ENCODE peak calls at places on chromosome 11, in ten cellular contexts. One of them, this sample, is unnamed.

GRCh38 chr11:120674537-120674936 is 163.0 kb downstream of the GRIK4 start:
- DNase-seq in cardiac muscle cell: no peak
- DNase-seq in pancreas: no peak
- DNase-seq in progenitor cell of endocrine pancreas: no peak
- DNase-seq in activated T-cell treated with anti-CD3 and anti-CD28 coated beads, Interleukin-2, amount 50 U/mL, for 72 hours: no peak
- DNase-seq in activated naive CD4-positive, alpha-beta T cell: no peak
- DNase-seq in ovary: no peak
- DNase-seq in retinal pigment epithelial cell: no peak
- DNase-seq in NCI-H2171 treated with DMSO at 0.1 percent for 48 hours: no peak
- DNase-seq in lung microvascular endothelial cell: no peak
- DNase-seq in this sample: no peak

GRCh38 chr11:12728417-12728816 is 54.2 kb downstream of the TEAD1 start:
- DNase-seq in cardiac muscle cell: no peak
- DNase-seq in pancreas: no peak
- DNase-seq in progenitor cell of endocrine pancreas: no peak
- DNase-seq in activated T-cell treated with anti-CD3 and anti-CD28 coated beads, Interleukin-2, amount 50 U/mL, for 72 hours: no peak
- DNase-seq in activated naive CD4-positive, alpha-beta T cell: no peak
- DNase-seq in ovary: no peak
- DNase-seq in retinal pigment epithelial cell: no peak
- DNase-seq in NCI-H2171 treated with DMSO at 0.1 percent for 48 hours: no peak
- DNase-seq in lung microvascular endothelial cell: no peak
- DNase-seq in this sample: no peak

GRCh38 chr11:31870609-31871309 is 59.6 kb upstream of the PAX6 start:
- DNase-seq in cardiac muscle cell: peak
- DNase-seq in pancreas: peak
- DNase-seq in progenitor cell of endocrine pancreas: peak
- DNase-seq in activated T-cell treated with anti-CD3 and anti-CD28 coated beads, Interleukin-2, amount 50 U/mL, for 72 hours: peak
- DNase-seq in activated naive CD4-positive, alpha-beta T cell: no peak
- DNase-seq in ovary: no peak
- DNase-seq in retinal pigment epithelial cell: peak
- DNase-seq in NCI-H2171 treated with DMSO at 0.1 percent for 48 hours: peak
- DNase-seq in lung microvascular endothelial cell: peak
- DNase-seq in this sample: peak

GRCh38 chr11:118522571-118523072 is 4.7 kb upstream of the TTC36 start:
- DNase-seq in cardiac muscle cell: peak
- DNase-seq in pancreas: no peak
- DNase-seq in progenitor cell of endocrine pancreas: no peak
- DNase-seq in activated T-cell treated with anti-CD3 and anti-CD28 coated beads, Interleukin-2, amount 50 U/mL, for 72 hours: no peak
- DNase-seq in activated naive CD4-positive, alpha-beta T cell: no peak
- DNase-seq in ovary: no peak
- DNase-seq in retinal pigment epithelial cell: no peak
- DNase-seq in NCI-H2171 treated with DMSO at 0.1 percent for 48 hours: no peak
- DNase-seq in lung microvascular endothelial cell: peak
- DNase-seq in this sample: no peak

GRCh38 chr11:122095950-122096942 is 19.8 kb downstream of the BLID start:
- DNase-seq in cardiac muscle cell: no peak
- DNase-seq in pancreas: no peak
- DNase-seq in progenitor cell of endocrine pancreas: no peak
- DNase-seq in activated T-cell treated with anti-CD3 and anti-CD28 coated beads, Interleukin-2, amount 50 U/mL, for 72 hours: no peak
- DNase-seq in activated naive CD4-positive, alpha-beta T cell: no peak
- DNase-seq in ovary: no peak
- DNase-seq in retinal pigment epithelial cell: no peak
- DNase-seq in NCI-H2171 treated with DMSO at 0.1 percent for 48 hours: no peak
- DNase-seq in lung microvascular endothelial cell: no peak
- DNase-seq in this sample: peak

GRCh38 chr11:59992420-59992819 is 24.6 kb upstream of the OOSP4B start:
- DNase-seq in cardiac muscle cell: no peak
- DNase-seq in pancreas: no peak
- DNase-seq in progenitor cell of endocrine pancreas: no peak
- DNase-seq in activated T-cell treated with anti-CD3 and anti-CD28 coated beads, Interleukin-2, amount 50 U/mL, for 72 hours: no peak
- DNase-seq in activated naive CD4-positive, alpha-beta T cell: no peak
- DNase-seq in ovary: no peak
- DNase-seq in retinal pigment epithelial cell: no peak
- DNase-seq in NCI-H2171 treated with DMSO at 0.1 percent for 48 hours: no peak
- DNase-seq in lung microvascular endothelial cell: no peak
- DNase-seq in this sample: no peak

GRCh38 chr11:43644626-43645299 is 35.8 kb upstream of the HSD17B12 start:
- DNase-seq in cardiac muscle cell: no peak
- DNase-seq in pancreas: no peak
- DNase-seq in progenitor cell of endocrine pancreas: no peak
- DNase-seq in activated T-cell treated with anti-CD3 and anti-CD28 coated beads, Interleukin-2, amount 50 U/mL, for 72 hours: no peak
- DNase-seq in activated naive CD4-positive, alpha-beta T cell: no peak
- DNase-seq in ovary: no peak
- DNase-seq in retinal pigment epithelial cell: peak
- DNase-seq in NCI-H2171 treated with DMSO at 0.1 percent for 48 hours: no peak
- DNase-seq in lung microvascular endothelial cell: peak
- DNase-seq in this sample: no peak

GRCh38 chr11:62124186-62125113 is 639 bp downstream of the INCENP start:
- DNase-seq in cardiac muscle cell: peak
- DNase-seq in pancreas: peak
- DNase-seq in progenitor cell of endocrine pancreas: no peak
- DNase-seq in activated T-cell treated with anti-CD3 and anti-CD28 coated beads, Interleukin-2, amount 50 U/mL, for 72 hours: peak
- DNase-seq in activated naive CD4-positive, alpha-beta T cell: no peak
- DNase-seq in ovary: no peak
- DNase-seq in retinal pigment epithelial cell: no peak
- DNase-seq in NCI-H2171 treated with DMSO at 0.1 percent for 48 hours: no peak
- DNase-seq in lung microvascular endothelial cell: peak
- DNase-seq in this sample: no peak

GRCh38 chr11:69906453-69906907 is 87.3 kb upstream of the FGF3 start:
- DNase-seq in cardiac muscle cell: no peak
- DNase-seq in pancreas: no peak
- DNase-seq in progenitor cell of endocrine pancreas: no peak
- DNase-seq in activated T-cell treated with anti-CD3 and anti-CD28 coated beads, Interleukin-2, amount 50 U/mL, for 72 hours: no peak
- DNase-seq in activated naive CD4-positive, alpha-beta T cell: no peak
- DNase-seq in ovary: no peak
- DNase-seq in retinal pigment epithelial cell: no peak
- DNase-seq in NCI-H2171 treated with DMSO at 0.1 percent for 48 hours: no peak
- DNase-seq in lung microvascular endothelial cell: no peak
- DNase-seq in this sample: no peak

GRCh38 chr11:61907871-61908729 is 9.3 kb downstream of the RAB3IL1 start:
- DNase-seq in cardiac muscle cell: no peak
- DNase-seq in pancreas: no peak
- DNase-seq in progenitor cell of endocrine pancreas: no peak
- DNase-seq in activated T-cell treated with anti-CD3 and anti-CD28 coated beads, Interleukin-2, amount 50 U/mL, for 72 hours: no peak
- DNase-seq in activated naive CD4-positive, alpha-beta T cell: no peak
- DNase-seq in ovary: peak
- DNase-seq in retinal pigment epithelial cell: no peak
- DNase-seq in NCI-H2171 treated with DMSO at 0.1 percent for 48 hours: no peak
- DNase-seq in lung microvascular endothelial cell: no peak
- DNase-seq in this sample: no peak

GRCh38 chr11:87176044-87176443 is 138.3 kb downstream of the TMEM135 start:
- DNase-seq in cardiac muscle cell: no peak
- DNase-seq in pancreas: no peak
- DNase-seq in progenitor cell of endocrine pancreas: no peak
- DNase-seq in activated T-cell treated with anti-CD3 and anti-CD28 coated beads, Interleukin-2, amount 50 U/mL, for 72 hours: no peak
- DNase-seq in activated naive CD4-positive, alpha-beta T cell: no peak
- DNase-seq in ovary: no peak
- DNase-seq in retinal pigment epithelial cell: no peak
- DNase-seq in NCI-H2171 treated with DMSO at 0.1 percent for 48 hours: no peak
- DNase-seq in lung microvascular endothelial cell: no peak
- DNase-seq in this sample: no peak

GRCh38 chr11:31326470-31327148 is 42.9 kb downstream of the DCDC1 start:
- DNase-seq in cardiac muscle cell: no peak
- DNase-seq in pancreas: no peak
- DNase-seq in progenitor cell of endocrine pancreas: no peak
- DNase-seq in activated T-cell treated with anti-CD3 and anti-CD28 coated beads, Interleukin-2, amount 50 U/mL, for 72 hours: no peak
- DNase-seq in activated naive CD4-positive, alpha-beta T cell: no peak
- DNase-seq in ovary: no peak
- DNase-seq in retinal pigment epithelial cell: no peak
- DNase-seq in NCI-H2171 treated with DMSO at 0.1 percent for 48 hours: no peak
- DNase-seq in lung microvascular endothelial cell: no peak
- DNase-seq in this sample: no peak

GRCh38 chr11:79610678-79611077 is 169.8 kb upstream of the TENM4 start:
- DNase-seq in cardiac muscle cell: no peak
- DNase-seq in pancreas: no peak
- DNase-seq in progenitor cell of endocrine pancreas: no peak
- DNase-seq in activated T-cell treated with anti-CD3 and anti-CD28 coated beads, Interleukin-2, amount 50 U/mL, for 72 hours: no peak
- DNase-seq in activated naive CD4-positive, alpha-beta T cell: no peak
- DNase-seq in ovary: no peak
- DNase-seq in retinal pigment epithelial cell: no peak
- DNase-seq in NCI-H2171 treated with DMSO at 0.1 percent for 48 hours: no peak
- DNase-seq in lung microvascular endothelial cell: no peak
- DNase-seq in this sample: no peak

GRCh38 chr11:44556735-44557409 is 8.6 kb upstream of the CD82 start:
- DNase-seq in cardiac muscle cell: peak
- DNase-seq in pancreas: no peak
- DNase-seq in progenitor cell of endocrine pancreas: no peak
- DNase-seq in activated T-cell treated with anti-CD3 and anti-CD28 coated beads, Interleukin-2, amount 50 U/mL, for 72 hours: peak
- DNase-seq in activated naive CD4-positive, alpha-beta T cell: no peak
- DNase-seq in ovary: peak
- DNase-seq in retinal pigment epithelial cell: no peak
- DNase-seq in NCI-H2171 treated with DMSO at 0.1 percent for 48 hours: peak
- DNase-seq in lung microvascular endothelial cell: peak
- DNase-seq in this sample: peak

GRCh38 chr11:102061276-102061675 is 14.0 kb downstream of the CFAP300 start:
- DNase-seq in cardiac muscle cell: peak
- DNase-seq in pancreas: no peak
- DNase-seq in progenitor cell of endocrine pancreas: no peak
- DNase-seq in activated T-cell treated with anti-CD3 and anti-CD28 coated beads, Interleukin-2, amount 50 U/mL, for 72 hours: no peak
- DNase-seq in activated naive CD4-positive, alpha-beta T cell: no peak
- DNase-seq in ovary: no peak
- DNase-seq in retinal pigment epithelial cell: no peak
- DNase-seq in NCI-H2171 treated with DMSO at 0.1 percent for 48 hours: no peak
- DNase-seq in lung microvascular endothelial cell: peak
- DNase-seq in this sample: no peak

GRCh38 chr11:70862093-70862492 is 390.3 kb downstream of the SHANK2 start:
- DNase-seq in cardiac muscle cell: no peak
- DNase-seq in pancreas: no peak
- DNase-seq in progenitor cell of endocrine pancreas: no peak
- DNase-seq in activated T-cell treated with anti-CD3 and anti-CD28 coated beads, Interleukin-2, amount 50 U/mL, for 72 hours: no peak
- DNase-seq in activated naive CD4-positive, alpha-beta T cell: no peak
- DNase-seq in ovary: no peak
- DNase-seq in retinal pigment epithelial cell: no peak
- DNase-seq in NCI-H2171 treated with DMSO at 0.1 percent for 48 hours: no peak
- DNase-seq in lung microvascular endothelial cell: no peak
- DNase-seq in this sample: no peak

GRCh38 chr11:134858783-134859480 is 446.9 kb upstream of the B3GAT1 start:
- DNase-seq in cardiac muscle cell: no peak
- DNase-seq in pancreas: no peak
- DNase-seq in progenitor cell of endocrine pancreas: no peak
- DNase-seq in activated T-cell treated with anti-CD3 and anti-CD28 coated beads, Interleukin-2, amount 50 U/mL, for 72 hours: no peak
- DNase-seq in activated naive CD4-positive, alpha-beta T cell: no peak
- DNase-seq in ovary: no peak
- DNase-seq in retinal pigment epithelial cell: no peak
- DNase-seq in NCI-H2171 treated with DMSO at 0.1 percent for 48 hours: no peak
- DNase-seq in lung microvascular endothelial cell: no peak
- DNase-seq in this sample: no peak

GRCh38 chr11:70581991-70582885 is 183.9 kb downstream of the CTTN start:
- DNase-seq in cardiac muscle cell: no peak
- DNase-seq in pancreas: no peak
- DNase-seq in progenitor cell of endocrine pancreas: no peak
- DNase-seq in activated T-cell treated with anti-CD3 and anti-CD28 coated beads, Interleukin-2, amount 50 U/mL, for 72 hours: no peak
- DNase-seq in activated naive CD4-positive, alpha-beta T cell: no peak
- DNase-seq in ovary: no peak
- DNase-seq in retinal pigment epithelial cell: no peak
- DNase-seq in NCI-H2171 treated with DMSO at 0.1 percent for 48 hours: no peak
- DNase-seq in lung microvascular endothelial cell: no peak
- DNase-seq in this sample: no peak

GRCh38 chr11:17098632-17099031 is 21.2 kb upstream of the RPS13 start:
- DNase-seq in cardiac muscle cell: no peak
- DNase-seq in pancreas: no peak
- DNase-seq in progenitor cell of endocrine pancreas: no peak
- DNase-seq in activated T-cell treated with anti-CD3 and anti-CD28 coated beads, Interleukin-2, amount 50 U/mL, for 72 hours: no peak
- DNase-seq in activated naive CD4-positive, alpha-beta T cell: no peak
- DNase-seq in ovary: no peak
- DNase-seq in retinal pigment epithelial cell: no peak
- DNase-seq in NCI-H2171 treated with DMSO at 0.1 percent for 48 hours: no peak
- DNase-seq in lung microvascular endothelial cell: no peak
- DNase-seq in this sample: no peak

GRCh38 chr11:8863838-8864237 is 47.2 kb upstream of the AKIP1 start:
- DNase-seq in cardiac muscle cell: no peak
- DNase-seq in pancreas: no peak
- DNase-seq in progenitor cell of endocrine pancreas: no peak
- DNase-seq in activated T-cell treated with anti-CD3 and anti-CD28 coated beads, Interleukin-2, amount 50 U/mL, for 72 hours: no peak
- DNase-seq in activated naive CD4-positive, alpha-beta T cell: no peak
- DNase-seq in ovary: no peak
- DNase-seq in retinal pigment epithelial cell: no peak
- DNase-seq in NCI-H2171 treated with DMSO at 0.1 percent for 48 hours: no peak
- DNase-seq in lung microvascular endothelial cell: peak
- DNase-seq in this sample: no peak

GRCh38 chr11:129247129-129247528 is 55.0 kb upstream of the ARHGAP32 start:
- DNase-seq in cardiac muscle cell: no peak
- DNase-seq in pancreas: no peak
- DNase-seq in progenitor cell of endocrine pancreas: no peak
- DNase-seq in activated T-cell treated with anti-CD3 and anti-CD28 coated beads, Interleukin-2, amount 50 U/mL, for 72 hours: no peak
- DNase-seq in activated naive CD4-positive, alpha-beta T cell: no peak
- DNase-seq in ovary: no peak
- DNase-seq in retinal pigment epithelial cell: peak
- DNase-seq in NCI-H2171 treated with DMSO at 0.1 percent for 48 hours: no peak
- DNase-seq in lung microvascular endothelial cell: no peak
- DNase-seq in this sample: no peak

GRCh38 chr11:37849731-37850130 is 1251.7 kb upstream of the RAG2 start:
- DNase-seq in cardiac muscle cell: no peak
- DNase-seq in pancreas: no peak
- DNase-seq in progenitor cell of endocrine pancreas: no peak
- DNase-seq in activated T-cell treated with anti-CD3 and anti-CD28 coated beads, Interleukin-2, amount 50 U/mL, for 72 hours: no peak
- DNase-seq in activated naive CD4-positive, alpha-beta T cell: no peak
- DNase-seq in ovary: no peak
- DNase-seq in retinal pigment epithelial cell: no peak
- DNase-seq in NCI-H2171 treated with DMSO at 0.1 percent for 48 hours: no peak
- DNase-seq in lung microvascular endothelial cell: no peak
- DNase-seq in this sample: no peak

GRCh38 chr11:121446752-121447156 is 5.4 kb upstream of the SORL1 start:
- DNase-seq in cardiac muscle cell: peak
- DNase-seq in pancreas: no peak
- DNase-seq in progenitor cell of endocrine pancreas: no peak
- DNase-seq in activated T-cell treated with anti-CD3 and anti-CD28 coated beads, Interleukin-2, amount 50 U/mL, for 72 hours: no peak
- DNase-seq in activated naive CD4-positive, alpha-beta T cell: no peak
- DNase-seq in ovary: no peak
- DNase-seq in retinal pigment epithelial cell: no peak
- DNase-seq in NCI-H2171 treated with DMSO at 0.1 percent for 48 hours: peak
- DNase-seq in lung microvascular endothelial cell: peak
- DNase-seq in this sample: no peak

GRCh38 chr11:20584093-20584774 is 15.2 kb upstream of the SLC6A5 start:
- DNase-seq in cardiac muscle cell: no peak
- DNase-seq in pancreas: no peak
- DNase-seq in progenitor cell of endocrine pancreas: no peak
- DNase-seq in activated T-cell treated with anti-CD3 and anti-CD28 coated beads, Interleukin-2, amount 50 U/mL, for 72 hours: no peak
- DNase-seq in activated naive CD4-positive, alpha-beta T cell: no peak
- DNase-seq in ovary: no peak
- DNase-seq in retinal pigment epithelial cell: no peak
- DNase-seq in NCI-H2171 treated with DMSO at 0.1 percent for 48 hours: no peak
- DNase-seq in lung microvascular endothelial cell: no peak
- DNase-seq in this sample: no peak

GRCh38 chr11:46489668-46490560 is 98.3 kb upstream of the CHRM4 start:
- DNase-seq in cardiac muscle cell: peak
- DNase-seq in pancreas: no peak
- DNase-seq in progenitor cell of endocrine pancreas: no peak
- DNase-seq in activated T-cell treated with anti-CD3 and anti-CD28 coated beads, Interleukin-2, amount 50 U/mL, for 72 hours: peak
- DNase-seq in activated naive CD4-positive, alpha-beta T cell: no peak
- DNase-seq in ovary: no peak
- DNase-seq in retinal pigment epithelial cell: peak
- DNase-seq in NCI-H2171 treated with DMSO at 0.1 percent for 48 hours: peak
- DNase-seq in lung microvascular endothelial cell: peak
- DNase-seq in this sample: no peak

GRCh38 chr11:61647529-61647928 is 32.7 kb upstream of the DAGLA start:
- DNase-seq in cardiac muscle cell: no peak
- DNase-seq in pancreas: no peak
- DNase-seq in progenitor cell of endocrine pancreas: no peak
- DNase-seq in activated T-cell treated with anti-CD3 and anti-CD28 coated beads, Interleukin-2, amount 50 U/mL, for 72 hours: no peak
- DNase-seq in activated naive CD4-positive, alpha-beta T cell: no peak
- DNase-seq in ovary: no peak
- DNase-seq in retinal pigment epithelial cell: no peak
- DNase-seq in NCI-H2171 treated with DMSO at 0.1 percent for 48 hours: peak
- DNase-seq in lung microvascular endothelial cell: no peak
- DNase-seq in this sample: no peak

GRCh38 chr11:45021692-45022130 is 71.0 kb upstream of the TP53I11 start:
- DNase-seq in cardiac muscle cell: peak
- DNase-seq in pancreas: peak
- DNase-seq in progenitor cell of endocrine pancreas: no peak
- DNase-seq in activated T-cell treated with anti-CD3 and anti-CD28 coated beads, Interleukin-2, amount 50 U/mL, for 72 hours: no peak
- DNase-seq in activated naive CD4-positive, alpha-beta T cell: no peak
- DNase-seq in ovary: peak
- DNase-seq in retinal pigment epithelial cell: no peak
- DNase-seq in NCI-H2171 treated with DMSO at 0.1 percent for 48 hours: peak
- DNase-seq in lung microvascular endothelial cell: peak
- DNase-seq in this sample: peak

GRCh38 chr11:78416285-78417174 is 1.1 kb downstream of the GAB2 start:
- DNase-seq in cardiac muscle cell: peak
- DNase-seq in pancreas: peak
- DNase-seq in progenitor cell of endocrine pancreas: peak
- DNase-seq in activated T-cell treated with anti-CD3 and anti-CD28 coated beads, Interleukin-2, amount 50 U/mL, for 72 hours: peak
- DNase-seq in activated naive CD4-positive, alpha-beta T cell: peak
- DNase-seq in ovary: peak
- DNase-seq in retinal pigment epithelial cell: peak
- DNase-seq in NCI-H2171 treated with DMSO at 0.1 percent for 48 hours: peak
- DNase-seq in lung microvascular endothelial cell: peak
- DNase-seq in this sample: peak